ENCODE peak calls at places on chromosome 14, in eight cellular contexts. F is uterus, O is OCI-LY7, X is type B pancreatic cell, D is esophagus squamous epithelium, T is endothelial cell, P is fibroblast of villous mesenchyme, Y is esophagus muscularis mucosa. J is an unnamed sample.

GRCh38 chr14:22977684-22978486 is 4.5 kb downstream of the AJUBA start:
- DNase-seq in X (peak; percentile 80), P (peak; percentile 88), D (no peak), T (peak; percentile 31), F (peak; percentile 77), Y (no peak), O (no peak), J (no peak)

GRCh38 chr14:101464984-101465794 is 96.1 kb upstream of the DIO3 start:
- DNase-seq in P (no peak), T (no peak), O (no peak), Y (no peak), F (no peak), D (no peak), X (no peak), J (no peak)

GRCh38 chr14:66920196-66920595 is 269.0 kb upstream of the GARIN2 start:
- DNase-seq in T (no peak), F (no peak), O (no peak), Y (no peak), P (peak; percentile 7), D (no peak), X (no peak), J (no peak)

GRCh38 chr14:64686216-64686615 is 18.0 kb upstream of the PLEKHG3 start:
- DNase-seq in Y (no peak), P (no peak), F (no peak), X (no peak), O (no peak), D (no peak), T (no peak), J (no peak)

GRCh38 chr14:89509891-89510290 is 92.9 kb upstream of the FOXN3 start:
- DNase-seq in P (peak; percentile 40), X (no peak), T (no peak), F (no peak), Y (no peak), O (no peak), D (no peak), J (no peak)

GRCh38 chr14:68626386-68626785 is 166.5 kb downstream of the ZFP36L1 start:
- DNase-seq in D (no peak), P (no peak), T (no peak), Y (peak; percentile 89), O (no peak), F (no peak), X (peak; percentile 10), J (no peak)

GRCh38 chr14:69107407-69108003 is 45.4 kb downstream of the DCAF5 start:
- DNase-seq in P (peak; percentile 73), Y (no peak), O (peak; percentile 51), T (peak; percentile 36), X (no peak), F (peak; percentile 30), D (no peak), J (peak; percentile 49)

GRCh38 chr14:39169541-39169900 is 612 bp downstream of the TRAPPC6B start:
- DNase-seq in F (no peak), O (no peak), P (no peak), T (no peak), D (no peak), Y (no peak), X (no peak), J (no peak)

GRCh38 chr14:103699261-103699661 is 16.0 kb downstream of the XRCC3 start:
- DNase-seq in T (no peak), Y (no peak), X (no peak), D (no peak), O (peak; percentile 71), P (no peak), F (no peak), J (no peak)

GRCh38 chr14:58362798-58363412 is 32.8 kb upstream of the TOMM20L start:
- DNase-seq in X (no peak), F (no peak), D (no peak), T (no peak), O (peak; percentile 56), P (peak; percentile 16), Y (no peak), J (peak; percentile 26)

GRCh38 chr14:31038521-31039166 is 12.5 kb upstream of the STRN3 start:
- DNase-seq in T (no peak), X (no peak), O (no peak), F (no peak), D (no peak), P (peak; percentile 61), Y (peak; percentile 60), J (no peak)

GRCh38 chr14:64234877-64235651 is 59.1 kb downstream of the ESR2 start:
- DNase-seq in X (no peak), P (peak; percentile 42), F (no peak), T (no peak), D (no peak), Y (no peak), O (peak; percentile 79), J (no peak)

GRCh38 chr14:97336816-97337215 is 539.6 kb downstream of the VRK1 start:
- DNase-seq in Y (no peak), X (no peak), O (no peak), F (no peak), T (no peak), P (no peak), D (no peak), J (no peak)

GRCh38 chr14:101460986-101461750 is 100.1 kb upstream of the DIO3 start:
- DNase-seq in T (no peak), P (no peak), Y (no peak), F (no peak), D (no peak), O (no peak), X (no peak), J (no peak)

GRCh38 chr14:24198845-24199524 is 3.7 kb upstream of the TM9SF1 start:
- DNase-seq in Y (no peak), T (no peak), D (no peak), X (no peak), O (no peak), P (no peak), F (no peak), J (no peak)

GRCh38 chr14:69987416-69988144 is 108.4 kb downstream of the SMOC1 start:
- DNase-seq in D (no peak), F (no peak), Y (no peak), X (no peak), T (no peak), P (no peak), O (no peak), J (no peak)

GRCh38 chr14:100777366-100778077 is 48.4 kb upstream of the MEG3 start:
- DNase-seq in O (no peak), D (no peak), P (no peak), X (peak; percentile 31), T (no peak), F (peak; percentile 2), Y (no peak), J (no peak)

GRCh38 chr14:47678157-47678556 is 2.8 kb upstream of the MDGA2 start:
- DNase-seq in T (no peak), D (no peak), P (no peak), X (no peak), O (no peak), Y (no peak), F (no peak), J (no peak)
- TF ChIP-seq CTCF in T (no peak), D (no peak), P (no peak), X (peak; percentile 22), O (no peak), Y (no peak), F (no peak), J (no peak)

GRCh38 chr14:99230271-99231141 is 41.5 kb downstream of the BCL11B start:
- DNase-seq in F (no peak), X (no peak), Y (no peak), D (no peak), P (no peak), T (no peak), O (no peak), J (no peak)
- TF ChIP-seq CTCF in F (no peak), X (peak; percentile 33), Y (no peak), D (peak; percentile 15), P (no peak), T (no peak), O (no peak), J (no peak)

GRCh38 chr14:37583358-37584210 is 11.5 kb downstream of the FOXA1 start:
- DNase-seq in F (no peak), T (no peak), O (no peak), Y (no peak), P (no peak), D (no peak), X (no peak), J (peak; percentile 9)

GRCh38 chr14:37586783-37587428 is 8.1 kb downstream of the FOXA1 start:
- DNase-seq in D (no peak), O (no peak), P (no peak), T (no peak), F (no peak), X (no peak), Y (no peak), J (no peak)

GRCh38 chr14:37584211-37585100 is 10.6 kb downstream of the FOXA1 start:
- DNase-seq in D (no peak), O (no peak), T (no peak), F (no peak), P (no peak), X (no peak), Y (no peak), J (peak; percentile 11)

GRCh38 chr14:37585971-37586759 is 8.9 kb downstream of the FOXA1 start:
- DNase-seq in P (no peak), D (no peak), T (no peak), X (no peak), F (no peak), O (no peak), Y (no peak), J (no peak)

DNA sequence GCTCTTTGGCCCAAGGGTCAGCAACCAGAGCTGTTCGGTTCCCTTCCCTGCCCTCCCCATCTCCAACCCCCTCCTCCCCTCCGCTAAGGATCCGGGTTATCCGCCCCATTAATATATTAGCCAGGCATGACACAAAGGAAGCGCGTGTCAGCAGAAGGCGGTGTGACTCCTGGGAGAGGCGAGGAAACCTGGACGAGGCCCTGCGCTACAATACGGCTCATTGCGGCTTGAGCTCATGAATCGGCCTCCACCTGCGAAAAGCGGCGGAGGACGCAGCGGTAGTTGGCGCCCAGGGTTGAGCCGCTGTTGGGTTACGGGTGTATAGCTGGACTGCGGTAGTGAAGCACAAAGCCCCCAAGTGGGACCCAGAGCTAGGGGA is 10.0 kb downstream of the FOXA1 start:
- DNase-seq in Y (no peak), T (no peak), D (no peak), X (no peak), F (no peak), P (no peak), O (no peak), J (peak; percentile 6)
- TF ChIP-seq CTCF in Y (no peak), T (no peak), D (no peak), X (no peak), F (no peak), P (no peak), O (no peak), J (no peak)

GRCh38 chr14:54570651-54571415 is 3.9 kb downstream of the SAMD4A start:
- DNase-seq in T (no peak), D (no peak), F (no peak), Y (no peak), X (no peak), P (peak; percentile 90), O (no peak), J (no peak)

GRCh38 chr14:54570047-54570446 is 3.1 kb downstream of the SAMD4A start:
- DNase-seq in O (no peak), F (no peak), P (no peak), Y (no peak), T (no peak), X (no peak), D (no peak), J (no peak)

GRCh38 chr14:54574528-54574927 is 7.6 kb downstream of the SAMD4A start:
- DNase-seq in T (no peak), P (peak; percentile 65), X (no peak), F (no peak), O (no peak), D (no peak), Y (no peak), J (no peak)

GRCh38 chr14:54568821-54569591 is 2.1 kb downstream of the SAMD4A start:
- DNase-seq in F (peak; percentile 32), O (no peak), D (no peak), P (peak; percentile 55), T (no peak), Y (no peak), X (no peak), J (no peak)

GRCh38 chr14:54572316-54572715 is 5.4 kb downstream of the SAMD4A start:
- DNase-seq in P (peak; percentile 44), F (no peak), O (peak; percentile 36), X (no peak), T (peak; percentile 45), Y (no peak), D (no peak), J (no peak)
- TF ChIP-seq CTCF in P (peak; percentile 57), F (no peak), O (peak; percentile 86), X (peak; percentile 74), T (peak; percentile 78), Y (peak; percentile 19), D (peak; percentile 48), J (peak; percentile 24)